ENCODE peak calls at places on chromosomes 6 and 20, in four cellular contexts. X is GM12891, F is GM12878, E is HL-60. B is an unnamed sample.
A peak's percentile ranks its signal among the peaks of the same experiment; 100 is the strongest.

GRCh38 chr6:43119456-43119855 is 43.3 kb downstream of the PTK7 start:
- DNase-seq in F (no peak), E (no peak), X (no peak), B (no peak)

GRCh38 chr20:631091-631490 is 21.0 kb upstream of the TCF15 start:
- DNase-seq in X (no peak), E (no peak), F (no peak), B (no peak)

GRCh38 chr6:166494757-166495486 is 91.6 kb downstream of the RAMACL start:
- DNase-seq in F (no peak), X (no peak), E (no peak), B (no peak)

GRCh38 chr6:25369043-25369442 is 89.9 kb downstream of the CARMIL1 start:
- DNase-seq in F (no peak), X (no peak), E (no peak), B (no peak)

GRCh38 chr6:138517635-138518034 is 18.3 kb upstream of the NHSL1 start:
- DNase-seq in E (peak; percentile 62), X (peak; percentile 26), F (no peak), B (peak; percentile 31)

GRCh38 chr6:149852180-149852579 is 12.0 kb downstream of the LRP11 start:
- DNase-seq in X (no peak), E (no peak), F (peak; percentile 13), B (no peak)

GRCh38 chr20:19252670-19253120 is 40.3 kb downstream of the SLC24A3 start:
- DNase-seq in E (peak; percentile 68), X (no peak), F (no peak), B (no peak)

GRCh38 chr20:37901667-37902503 is 1.0 kb upstream of the VSTM2L start:
- DNase-seq in F (no peak), E (peak; percentile 28), X (peak; percentile 76), B (peak; percentile 88)

GRCh38 chr20:3406481-3407425 is 716 bp downstream of the DNAAF9 start:
- DNase-seq in E (peak; percentile 33), X (no peak), F (no peak), B (peak; percentile 38)

GRCh38 chr20:3805594-3806264 is 9.6 kb downstream of the CDC25B start:
- DNase-seq in F (no peak), E (no peak), X (no peak), B (peak; percentile 42)

GRCh38 chr20:58731192-58731591 is 38.6 kb downstream of the NPEPL1 start:
- DNase-seq in X (no peak), F (no peak), E (no peak), B (no peak)

GRCh38 chr6:30688569-30688968 is 2.1 kb upstream of the PPP1R18 start:
- DNase-seq in X (no peak), E (no peak), F (no peak), B (no peak)

GRCh38 chr6:170443151-170443662 is 109.9 kb downstream of the PSMB1 start:
- DNase-seq in E (no peak), F (no peak), X (no peak), B (no peak)

GRCh38 chr6:166707045-166707444 is 80.0 kb upstream of the RPS6KA2 start:
- DNase-seq in E (peak; percentile 64), F (no peak), X (no peak), B (peak; percentile 30)

GRCh38 chr20:59084041-59084841 is 41.7 kb upstream of the PRELID3B start:
- DNase-seq in X (no peak), E (no peak), F (no peak), B (no peak)

GRCh38 chr6:84018453-84019061 is 15.0 kb upstream of the MRAP2 start:
- DNase-seq in F (no peak), E (no peak), X (no peak), B (no peak)

GRCh38 chr6:91141352-91141751 is 554.5 kb upstream of the MAP3K7 start:
- DNase-seq in F (no peak), X (no peak), E (peak; percentile 54), B (no peak)

GRCh38 chr6:71289039-71289801 is 609 bp downstream of the OGFRL1 start:
- DNase-seq in E (peak; percentile 16), F (no peak), X (no peak), B (no peak)

GRCh38 chr6:81708306-81708705 is 44.2 kb downstream of the TENT5A start:
- DNase-seq in F (no peak), X (no peak), E (no peak), B (no peak)

GRCh38 chr6:169725270-169726048 is 1.2 kb upstream of the PHF10 start:
- DNase-seq in E (peak; percentile 9), X (no peak), F (no peak), B (peak; percentile 76)

GRCh38 chr6:157853018-157853805 is 30.2 kb downstream of the SNX9 start:
- DNase-seq in F (no peak), E (no peak), X (no peak), B (no peak)

GRCh38 chr6:28633445-28634215 is 107.9 kb downstream of the GPX5 start:
- DNase-seq in X (no peak), F (no peak), E (no peak), B (no peak)

GRCh38 chr6:112100561-112100960 is 13.2 kb downstream of the FAM229B start:
- DNase-seq in F (no peak), E (no peak), X (no peak), B (no peak)

GRCh38 chr6:149508485-149508884 is 23.7 kb upstream of the ZC3H12D start:
- DNase-seq in F (no peak), E (no peak), X (no peak), B (no peak)

GRCh38 chr6:2434116-2434515 is 188.7 kb upstream of the GMDS start:
- DNase-seq in X (no peak), E (no peak), F (no peak), B (no peak)

GRCh38 chr6:21922086-21922485 is 328.5 kb downstream of the SOX4 start:
- DNase-seq in F (no peak), X (no peak), E (no peak), B (no peak)

GRCh38 chr6:170181338-170181690 is 109.6 kb downstream of the DLL1 start:
- DNase-seq in E (no peak), X (no peak), F (no peak), B (no peak)

GRCh38 chr6:39471954-39472659 is 149.6 kb upstream of the KCNK16 start:
- DNase-seq in E (no peak), F (peak; percentile 45), X (no peak), B (no peak)

GRCh38 chr20:25249198-25249931 is 1.5 kb downstream of the PYGB start:
- DNase-seq in E (no peak), F (no peak), X (no peak), B (no peak)

GRCh38 chr6:28634758-28635546 is 109.3 kb downstream of the GPX5 start:
- DNase-seq in X (no peak), E (no peak), F (no peak), B (no peak)

GRCh38 chr6:106309766-106310373 is 15.7 kb downstream of the ATG5 start:
- DNase-seq in F (no peak), E (no peak), X (no peak), B (no peak)

GRCh38 chr6:2713473-2714358 is 37.0 kb downstream of the MYLK4 start:
- DNase-seq in X (no peak), F (no peak), E (peak; percentile 49), B (no peak)

GRCh38 chr6:14664112-14664592 is 546.6 kb downstream of the CD83 start:
- DNase-seq in F (no peak), X (no peak), E (no peak), B (no peak)

GRCh38 chr6:119340766-119341487 is 8.6 kb downstream of the MAN1A1 start:
- DNase-seq in F (no peak), X (no peak), E (no peak), B (no peak)

GRCh38 chr20:44959896-44960852 is at the start of gene TOMM34:
- DNase-seq in X (peak; percentile 94), F (no peak), E (peak; percentile 94), B (peak; percentile 98)

GRCh38 chr6:137823826-137824501 is 43.1 kb upstream of the TNFAIP3 start:
- DNase-seq in F (no peak), X (no peak), E (peak; percentile 19), B (peak; percentile 31)

GRCh38 chr20:32966881-32967781 is 37.1 kb downstream of the SUN5 start:
- DNase-seq in E (peak; percentile 63), F (peak; percentile 41), X (no peak), B (no peak)
- TF ChIP-seq SPI1 in E (no peak), F (no peak), X (no peak), B (no peak)

GRCh38 chr6:41426438-41426851 is 91.0 kb downstream of the NCR2 start:
- DNase-seq in X (no peak), F (no peak), E (peak; percentile 13), B (no peak)
- TF ChIP-seq SPI1 in X (no peak), F (no peak), E (no peak), B (no peak)

GRCh38 chr20:50347568-50347981 is 156.9 kb downstream of the CEBPB start:
- DNase-seq in E (peak; percentile 51), F (no peak), X (no peak), B (no peak)

GRCh38 chr20:50344232-50345071 is 153.8 kb downstream of the CEBPB start:
- DNase-seq in X (no peak), F (no peak), E (peak; percentile 29), B (peak; percentile 64)

GRCh38 chr20:50345712-50346371 is 155.2 kb downstream of the CEBPB start:
- DNase-seq in E (no peak), F (no peak), X (no peak), B (no peak)

GRCh38 chr20:50348118-50348517 is 157.5 kb downstream of the CEBPB start:
- DNase-seq in X (no peak), E (peak; percentile 92), F (no peak), B (peak; percentile 70)

GRCh38 chr20:50346372-50347347 is 156.0 kb downstream of the CEBPB start:
- DNase-seq in X (no peak), E (peak; percentile 77), F (no peak), B (no peak)
- TF ChIP-seq SPI1 in X (no peak), E (no peak), F (no peak), B (no peak)

GRCh38 chr6:37452522-37452921 is 19.5 kb downstream of the CMTR1 start:
- DNase-seq in E (no peak), X (no peak), F (no peak), B (no peak)

GRCh38 chr6:37454420-37455125 is 21.6 kb downstream of the CMTR1 start:
- DNase-seq in F (no peak), X (no peak), E (no peak), B (no peak)

GRCh38 chr6:37451411-37452273 is 18.6 kb downstream of the CMTR1 start:
- DNase-seq in E (no peak), F (no peak), X (no peak), B (no peak)

DNA sequence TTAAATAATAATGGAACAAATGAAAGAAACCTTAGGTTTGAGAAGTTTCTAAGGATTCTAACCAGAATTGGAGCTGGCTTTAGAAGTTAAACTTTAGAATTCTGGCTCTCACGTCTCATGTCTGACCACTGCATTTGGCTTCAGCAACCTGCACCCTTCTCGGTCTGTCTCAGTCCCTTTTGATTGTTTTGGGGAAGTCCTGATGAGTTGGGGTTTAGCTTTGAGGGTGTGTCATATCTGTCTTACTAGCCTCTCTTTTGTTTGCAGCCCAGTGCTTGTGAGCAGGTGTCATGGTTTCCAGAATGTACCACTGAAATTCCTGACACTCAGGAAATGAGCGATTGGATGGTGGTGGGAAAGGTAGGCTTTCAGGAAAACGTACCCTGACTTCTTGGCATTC is 17.0 kb downstream of the CMTR1 start:
- DNase-seq in F (no peak), E (no peak), X (no peak), B (no peak)
- TF ChIP-seq SPI1 in F (no peak), E (no peak), X (peak; percentile 20), B (no peak)

B was measured in K562.